ENCODE peak calls at places on chromosomes 3 and 15, in four cellular contexts. K, P, S and B are unnamed samples.

GRCh38 chr3:179967622-179968021 is 69.1 kb downstream of the PEX5L start:
- DNase-seq in K (peak; percentile 14), P (no peak), S (no peak), B (no peak)

GRCh38 chr3:126908752-126909275 is 74.1 kb upstream of the PLXNA1 start:
- DNase-seq in K (no peak), P (no peak), S (no peak), B (no peak)

GRCh38 chr3:123397921-123398785 is 50.7 kb downstream of the ADCY5 start:
- DNase-seq in K (no peak), P (no peak), S (no peak), B (no peak)

GRCh38 chr3:5056005-5056391 is 66.1 kb upstream of the ARL8B start:
- DNase-seq in K (no peak), P (no peak), S (no peak), B (no peak)

GRCh38 chr3:157513585-157513984 is 10.4 kb upstream of the VEPH1 start:
- DNase-seq in K (no peak), P (no peak), S (no peak), B (no peak)

GRCh38 chr3:153232737-153233330 is 70.8 kb downstream of the RAP2B start:
- DNase-seq in K (no peak), P (no peak), S (peak; percentile 38), B (no peak)

GRCh38 chr15:70264014-70264492 is 166.3 kb upstream of the TLE3 start:
- DNase-seq in K (no peak), P (no peak), S (no peak), B (no peak)

GRCh38 chr3:72445827-72446405 is 402.3 kb downstream of the SHQ1 start:
- DNase-seq in K (peak; percentile 1), P (no peak), S (no peak), B (no peak)

GRCh38 chr15:40721716-40722115 is 26.7 kb downstream of the RAD51 start:
- DNase-seq in K (no peak), P (no peak), S (no peak), B (no peak)

GRCh38 chr3:69426291-69426690 is 40.4 kb upstream of the FRMD4B start:
- DNase-seq in K (no peak), P (no peak), S (no peak), B (no peak)

GRCh38 chr3:30628188-30628930 is 22.0 kb downstream of the TGFBR2 start:
- DNase-seq in K (no peak), P (no peak), S (no peak), B (no peak)

GRCh38 chr3:103127737-103128136 is 692.9 kb downstream of the ZPLD1 start:
- DNase-seq in K (peak; percentile 0), P (no peak), S (no peak), B (no peak)

GRCh38 chr15:98699591-98700424 is 51.5 kb downstream of the IGF1R start:
- DNase-seq in K (no peak), P (no peak), S (no peak), B (no peak)

GRCh38 chr15:98321916-98322315 is 326.4 kb upstream of the IGF1R start:
- DNase-seq in K (peak; percentile 80), P (peak; percentile 15), S (no peak), B (peak; percentile 84)

GRCh38 chr3:99674086-99674789 is 35.8 kb downstream of the COL8A1 start:
- DNase-seq in K (peak; percentile 78), P (no peak), S (no peak), B (no peak)

GRCh38 chr15:31302029-31302657 is 24.5 kb upstream of the KLF13 start:
- DNase-seq in K (no peak), P (peak; percentile 11), S (no peak), B (no peak)

GRCh38 chr3:132210476-132211346 is 106.5 kb upstream of the ACP3 start:
- DNase-seq in K (peak; percentile 41), P (no peak), S (no peak), B (peak; percentile 23)
- TF ChIP-seq CTCF in K (peak; percentile 94), P (no peak), S (peak; percentile 42), B (peak; percentile 38)

GRCh38 chr3:194103475-194103874 is 32.5 kb upstream of the HES1 start:
- DNase-seq in K (peak; percentile 17), P (no peak), S (no peak), B (no peak)
- TF ChIP-seq CTCF in K (no peak), P (no peak), S (no peak), B (no peak)

DNA sequence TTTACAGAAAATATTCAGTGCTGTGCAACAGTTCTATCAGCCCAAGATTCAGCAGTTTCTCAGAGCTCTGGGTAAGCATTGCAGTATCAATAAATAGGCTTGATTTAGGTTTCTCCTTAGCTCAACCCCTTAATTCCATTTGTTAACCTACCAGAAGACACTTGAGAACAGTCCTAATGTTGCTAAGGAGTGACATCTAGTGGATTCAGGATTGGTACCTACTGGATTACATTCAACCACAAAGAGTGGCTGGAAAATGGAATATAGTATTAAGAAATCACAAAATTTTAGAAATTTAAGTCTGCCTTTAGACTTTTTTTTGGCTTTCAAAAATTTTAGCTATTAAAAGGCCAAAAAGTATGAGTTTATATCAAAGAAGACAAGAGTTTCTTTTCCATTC is 34.7 kb downstream of the POLG start:
- DNase-seq in K (no peak), P (no peak), S (no peak), B (no peak)
- TF ChIP-seq CTCF in K (peak; percentile 35), P (no peak), S (peak; percentile 35), B (no peak)

GRCh38 chr3:191138937-191139336 is 60.1 kb upstream of the OSTN start:
- DNase-seq in K (no peak), P (no peak), S (no peak), B (no peak)

GRCh38 chr3:191135175-191135574 is 63.9 kb upstream of the OSTN start:
- DNase-seq in K (no peak), P (no peak), S (no peak), B (no peak)

GRCh38 chr3:191133359-191133758 is 65.7 kb upstream of the OSTN start:
- DNase-seq in K (no peak), P (no peak), S (no peak), B (no peak)

GRCh38 chr3:191139771-191140170 is 59.3 kb upstream of the OSTN start:
- DNase-seq in K (no peak), P (no peak), S (no peak), B (no peak)

GRCh38 chr3:191136347-191136746 is 62.7 kb upstream of the OSTN start:
- DNase-seq in K (peak; percentile 12), P (no peak), S (no peak), B (no peak)
- TF ChIP-seq CTCF in K (peak; percentile 46), P (no peak), S (peak; percentile 29), B (peak; percentile 7)